ENCODE peak calls at places on chromosomes 2 and 18, in eight cellular contexts. O is RWPE1, Z is frontal cortex, T is heart left ventricle, Y is NCI-H2081, A is HCT116, E is GM23338, D is cardiac septum. S is an unnamed sample.

GRCh38 chr18:62420151-62420512 is 95.0 kb downstream of the TNFRSF11A start:
- DNase-seq in D (no peak), Z (no peak), T (no peak), O (no peak), Y (no peak), A (no peak), E (no peak), S (no peak)

GRCh38 chr2:142599504-142599903 is 278.0 kb upstream of the KYNU start:
- DNase-seq in E (no peak), Z (no peak), O (no peak), D (no peak), Y (no peak), T (no peak), A (no peak), S (no peak)

GRCh38 chr18:68568364-68568763 is 146.5 kb downstream of the TMX3 start:
- DNase-seq in E (no peak), T (no peak), O (no peak), Y (no peak), Z (no peak), A (no peak), D (no peak), S (no peak)

GRCh38 chr2:167874812-167875211 is 372.6 kb downstream of the STK39 start:
- DNase-seq in Y (no peak), Z (no peak), O (no peak), E (no peak), A (no peak), T (no peak), D (no peak), S (no peak)

GRCh38 chr2:220553150-220553549 is 925.7 kb downstream of the SLC4A3 start:
- DNase-seq in Z (no peak), E (no peak), D (no peak), Y (no peak), A (no peak), O (no peak), T (no peak), S (no peak)

GRCh38 chr2:157751462-157752058 is 122.9 kb upstream of the ACVR1C start:
- DNase-seq in D (no peak), Y (peak), E (peak), T (no peak), O (no peak), Z (no peak), A (no peak), S (no peak)

GRCh38 chr2:133262888-133263287 is 305.4 kb downstream of the NCKAP5 start:
- DNase-seq in T (no peak), E (peak), D (no peak), Z (no peak), O (no peak), Y (no peak), A (no peak), S (no peak)

GRCh38 chr2:220107380-220107791 is 480.0 kb downstream of the SLC4A3 start:
- DNase-seq in D (no peak), Y (no peak), E (no peak), T (no peak), A (no peak), O (no peak), Z (no peak), S (no peak)

GRCh38 chr2:78811955-78812610 is 213.4 kb upstream of the REG3G start:
- DNase-seq in E (no peak), A (no peak), Y (no peak), D (no peak), O (no peak), Z (no peak), T (no peak), S (no peak)